ENCODE peak calls at places on chromosomes 6 and 20, in nine cellular contexts. C is activated naive CD8-positive, alpha-beta T cell treated with anti-CD3 and anti-CD28 coated beads, Interleukin-2, amount 50 U/mL, for 24 hours; D is NCI-H2029; Y is ovary; E is left ventricle myocardium inferior; R is breast epithelium; T is stimulated activated CD4-positive, alpha-beta T cell treated with anti-CD3 and anti-CD28 coated beads, Interleukin-1b, Interleukin-23, amount 100 ng/mL, for 1 hour; L is sciatic nerve; I is effector memory CD4-positive, alpha-beta T cell. A is an unnamed sample.

GRCh38 chr6:24394777-24395437 is 7.8 kb upstream of the MRS2 start:
- DNase-seq in R (no peak), L (no peak), I (no peak), D (no peak), T (no peak), E (no peak), C (no peak), Y (no peak), A (no peak)

GRCh38 chr20:6501061-6501460 is 266.4 kb upstream of the BMP2 start:
- DNase-seq in I (no peak), C (no peak), R (no peak), Y (no peak), L (no peak), D (no peak), T (no peak), E (no peak), A (no peak)

GRCh38 chr6:21103626-21104224 is 489.8 kb upstream of the SOX4 start:
- DNase-seq in L (no peak), C (no peak), E (no peak), R (no peak), Y (no peak), D (peak; percentile 78), T (no peak), I (no peak), A (no peak)

GRCh38 chr6:106913676-106914280 is 60.8 kb downstream of the CD24 start:
- DNase-seq in D (no peak), R (no peak), E (no peak), T (no peak), Y (no peak), C (no peak), L (no peak), I (no peak), A (no peak)

GRCh38 chr6:153103256-153103655 is 27.8 kb downstream of the RGS17 start:
- DNase-seq in R (no peak), L (no peak), I (no peak), C (no peak), T (no peak), Y (no peak), D (peak; percentile 42), E (peak; percentile 17), A (peak; percentile 10)

GRCh38 chr20:8583209-8584106 is 451.4 kb downstream of the PLCB1 start:
- DNase-seq in Y (no peak), E (no peak), D (no peak), L (no peak), T (no peak), R (no peak), I (no peak), C (no peak), A (no peak)

GRCh38 chr20:47126374-47126705 is 230.2 kb downstream of the ZMYND8 start:
- DNase-seq in I (no peak), L (peak; percentile 58), C (no peak), E (no peak), T (no peak), R (peak; percentile 40), Y (no peak), D (no peak), A (no peak)

GRCh38 chr6:82178084-82178758 is 69.3 kb downstream of the IBTK start:
- DNase-seq in I (no peak), R (no peak), C (no peak), D (no peak), E (no peak), L (no peak), Y (no peak), T (no peak), A (no peak)

GRCh38 chr20:55095745-55096450 is 620.5 kb downstream of the DOK5 start:
- DNase-seq in I (no peak), T (no peak), E (no peak), R (no peak), D (no peak), C (no peak), L (no peak), Y (no peak), A (no peak)

GRCh38 chr6:2970753-2971419 is 481 bp downstream of the SERPINB6 start:
- DNase-seq in D (no peak), C (peak; percentile 59), T (no peak), E (peak; percentile 84), Y (peak; percentile 76), R (no peak), L (peak; percentile 86), I (peak; percentile 24), A (peak; percentile 84)

GRCh38 chr6:161951139-161951538 is 677.3 kb upstream of the AGPAT4 start:
- DNase-seq in Y (no peak), E (no peak), I (no peak), D (no peak), R (no peak), T (no peak), C (no peak), L (no peak), A (no peak)

GRCh38 chr6:15575357-15576037 is 87.3 kb downstream of the DTNBP1 start:
- DNase-seq in T (no peak), R (no peak), D (no peak), Y (no peak), E (no peak), I (no peak), C (no peak), L (no peak), A (no peak)

GRCh38 chr6:118542184-118542952 is 5.7 kb upstream of the PLN start:
- DNase-seq in C (no peak), L (no peak), I (no peak), E (no peak), T (no peak), Y (no peak), D (no peak), R (no peak), A (no peak)

GRCh38 chr6:75101896-75102680 is 103.8 kb downstream of the COL12A1 start:
- DNase-seq in E (no peak), D (no peak), L (no peak), Y (no peak), T (no peak), C (no peak), I (no peak), R (no peak), A (no peak)

GRCh38 chr6:92577077-92577719 is 842.2 kb downstream of the EPHA7 start:
- DNase-seq in Y (no peak), R (no peak), I (no peak), E (no peak), C (no peak), T (no peak), D (no peak), L (no peak), A (no peak)

GRCh38 chr6:79784013-79784753 is 153.1 kb downstream of the SH3BGRL2 start:
- DNase-seq in Y (no peak), L (no peak), C (no peak), T (no peak), E (no peak), D (no peak), R (no peak), I (no peak), A (no peak)

GRCh38 chr6:88641178-88641903 is 322.1 kb downstream of the RNGTT start:
- DNase-seq in R (no peak), C (no peak), E (no peak), I (no peak), T (no peak), D (no peak), Y (no peak), L (no peak), A (no peak)

GRCh38 chr6:18265787-18266523 is 1.6 kb upstream of the DEK start:
- DNase-seq in L (no peak), T (no peak), E (no peak), R (no peak), Y (no peak), I (no peak), D (no peak), C (no peak), A (no peak)

GRCh38 chr20:44800398-44801046 is 9.8 kb downstream of the RIMS4 start:
- DNase-seq in L (no peak), R (no peak), C (peak; percentile 19), T (no peak), Y (no peak), E (no peak), D (no peak), I (no peak), A (no peak)

GRCh38 chr6:157761926-157762325 is 61.1 kb upstream of the SNX9 start:
- DNase-seq in T (no peak), E (no peak), C (no peak), I (no peak), L (no peak), D (no peak), R (no peak), Y (no peak), A (no peak)

GRCh38 chr20:1130849-1131248 is 12.4 kb downstream of the PSMF1 start:
- DNase-seq in Y (no peak), L (no peak), T (no peak), I (no peak), C (no peak), D (no peak), R (no peak), E (peak; percentile 40), A (no peak)

GRCh38 chr6:11214438-11214837 is 18.0 kb downstream of the NEDD9 start:
- DNase-seq in T (no peak), Y (no peak), I (no peak), R (peak; percentile 78), L (no peak), C (no peak), D (no peak), E (no peak), A (no peak)

A was measured in heart right ventricle.